ENCODE peak calls at places on chromosomes 13 and 19, in ten cellular contexts. One of them, this sample, is unnamed.

GRCh38 chr19:12015015-12015752 is 20.3 kb downstream of the ZNF433 start:
- DNase-seq in AG09309: no peak
- DNase-seq in NCI-H2081: no peak
- DNase-seq in Ammon's horn: no peak
- DNase-seq in globus pallidus: no peak
- DNase-seq in AG04449: no peak
- DNase-seq in mammary epithelial cell: no peak
- DNase-seq in DMS53: no peak
- DNase-seq in HFF-Myc: no peak
- DNase-seq in NCI-H774: no peak
- DNase-seq in this sample: no peak

GRCh38 chr13:44629465-44630183 is 53.5 kb upstream of the TSC22D1 start:
- DNase-seq in mammary epithelial cell: no peak
- DNase-seq in AG09309: peak; percentile 64
- DNase-seq in HFF-Myc: no peak
- DNase-seq in NCI-H774: no peak
- DNase-seq in Ammon's horn: no peak
- DNase-seq in AG04449: peak; percentile 58
- DNase-seq in DMS53: no peak
- DNase-seq in globus pallidus: no peak
- DNase-seq in NCI-H2081: no peak
- DNase-seq in this sample: no peak

GRCh38 chr13:49356224-49356623 is 87.6 kb downstream of the CAB39L start:
- DNase-seq in AG09309: peak; percentile 83
- DNase-seq in AG04449: peak; percentile 84
- DNase-seq in mammary epithelial cell: peak; percentile 52
- DNase-seq in NCI-H2081: no peak
- DNase-seq in NCI-H774: no peak
- DNase-seq in Ammon's horn: no peak
- DNase-seq in globus pallidus: peak; percentile 10
- DNase-seq in HFF-Myc: no peak
- DNase-seq in DMS53: no peak
- DNase-seq in this sample: no peak

GRCh38 chr13:108267338-108267737 is 2.2 kb upstream of the TNFSF13B start:
- DNase-seq in DMS53: no peak
- DNase-seq in Ammon's horn: no peak
- DNase-seq in mammary epithelial cell: no peak
- DNase-seq in globus pallidus: no peak
- DNase-seq in NCI-H774: no peak
- DNase-seq in AG04449: no peak
- DNase-seq in AG09309: no peak
- DNase-seq in HFF-Myc: no peak
- DNase-seq in NCI-H2081: no peak
- DNase-seq in this sample: no peak

GRCh38 chr13:40656358-40656757 is 10.1 kb downstream of the FOXO1 start:
- DNase-seq in globus pallidus: no peak
- DNase-seq in AG09309: no peak
- DNase-seq in NCI-H774: no peak
- DNase-seq in AG04449: no peak
- DNase-seq in DMS53: no peak
- DNase-seq in mammary epithelial cell: no peak
- DNase-seq in HFF-Myc: no peak
- DNase-seq in NCI-H2081: no peak
- DNase-seq in Ammon's horn: no peak
- DNase-seq in this sample: no peak

GRCh38 chr19:47433121-47433520 is 13.8 kb upstream of the MEIS3 start:
- DNase-seq in NCI-H2081: no peak
- DNase-seq in HFF-Myc: no peak
- DNase-seq in AG09309: no peak
- DNase-seq in Ammon's horn: no peak
- DNase-seq in NCI-H774: no peak
- DNase-seq in mammary epithelial cell: no peak
- DNase-seq in AG04449: no peak
- DNase-seq in DMS53: no peak
- DNase-seq in globus pallidus: no peak
- DNase-seq in this sample: no peak

GRCh38 chr13:93244918-93245280 is 18.3 kb downstream of the GPC6 start:
- DNase-seq in NCI-H2081: no peak
- DNase-seq in NCI-H774: no peak
- DNase-seq in DMS53: no peak
- DNase-seq in AG04449: no peak
- DNase-seq in AG09309: no peak
- DNase-seq in Ammon's horn: no peak
- DNase-seq in HFF-Myc: no peak
- DNase-seq in globus pallidus: no peak
- DNase-seq in mammary epithelial cell: peak; percentile 75
- DNase-seq in this sample: no peak

GRCh38 chr13:49348748-49349147 is 95.1 kb downstream of the CAB39L start:
- DNase-seq in AG04449: no peak
- DNase-seq in AG09309: no peak
- DNase-seq in HFF-Myc: no peak
- DNase-seq in NCI-H774: no peak
- DNase-seq in mammary epithelial cell: no peak
- DNase-seq in NCI-H2081: no peak
- DNase-seq in DMS53: no peak
- DNase-seq in Ammon's horn: no peak
- DNase-seq in globus pallidus: no peak
- DNase-seq in this sample: no peak

GRCh38 chr19:4597278-4597974 is 37.9 kb upstream of the SEMA6B start:
- DNase-seq in NCI-H2081: no peak
- DNase-seq in globus pallidus: no peak
- DNase-seq in mammary epithelial cell: no peak
- DNase-seq in NCI-H774: no peak
- DNase-seq in HFF-Myc: no peak
- DNase-seq in AG04449: no peak
- DNase-seq in AG09309: no peak
- DNase-seq in DMS53: peak; percentile 29
- DNase-seq in Ammon's horn: no peak
- DNase-seq in this sample: no peak

GRCh38 chr19:2055871-2056809 is 5.1 kb upstream of the MKNK2 start:
- DNase-seq in NCI-H2081: peak; percentile 10
- DNase-seq in AG09309: peak; percentile 49
- DNase-seq in mammary epithelial cell: no peak
- DNase-seq in Ammon's horn: no peak
- DNase-seq in globus pallidus: no peak
- DNase-seq in NCI-H774: no peak
- DNase-seq in AG04449: no peak
- DNase-seq in DMS53: peak; percentile 74
- DNase-seq in HFF-Myc: peak; percentile 69
- DNase-seq in this sample: no peak

GRCh38 chr19:13842294-13843103 is 34.4 kb upstream of the NANOS3 start:
- DNase-seq in globus pallidus: peak; percentile 60
- DNase-seq in mammary epithelial cell: peak; percentile 83
- DNase-seq in DMS53: peak; percentile 77
- DNase-seq in Ammon's horn: peak; percentile 64
- DNase-seq in AG04449: no peak
- DNase-seq in HFF-Myc: no peak
- DNase-seq in AG09309: no peak
- DNase-seq in NCI-H774: no peak
- DNase-seq in NCI-H2081: no peak
- DNase-seq in this sample: peak; percentile 56